ENCODE peak calls at places on chromosome 16, in six cellular contexts. One of them, this sample, is unnamed.

GRCh38 chr16:10635367-10636021 is 55.1 kb upstream of the EMP2 start:
- DNase-seq in omental fat pad: no peak
- DNase-seq in naive thymus-derived CD8-positive, alpha-beta T cell: no peak
- DNase-seq in naive thymus-derived CD4-positive, alpha-beta T cell: no peak
- DNase-seq in Caki2: no peak
- DNase-seq in smooth muscle cell of the brain vasculature: no peak
- DNase-seq in this sample: no peak

GRCh38 chr16:29710227-29711219 is 31.5 kb downstream of the QPRT start:
- DNase-seq in omental fat pad: no peak
- DNase-seq in naive thymus-derived CD8-positive, alpha-beta T cell: peak; percentile 43
- DNase-seq in naive thymus-derived CD4-positive, alpha-beta T cell: no peak
- DNase-seq in Caki2: peak; percentile 64
- DNase-seq in smooth muscle cell of the brain vasculature: peak; percentile 20
- DNase-seq in this sample: peak; percentile 69

GRCh38 chr16:19238386-19238785 is 47.1 kb upstream of the CLEC19A start:
- DNase-seq in omental fat pad: no peak
- DNase-seq in naive thymus-derived CD8-positive, alpha-beta T cell: no peak
- DNase-seq in naive thymus-derived CD4-positive, alpha-beta T cell: no peak
- DNase-seq in Caki2: no peak
- DNase-seq in smooth muscle cell of the brain vasculature: no peak
- DNase-seq in this sample: no peak

GRCh38 chr16:74297296-74297665 is 667 bp downstream of the PSMD7 start:
- DNase-seq in omental fat pad: peak; percentile 38
- DNase-seq in naive thymus-derived CD8-positive, alpha-beta T cell: peak; percentile 18
- DNase-seq in naive thymus-derived CD4-positive, alpha-beta T cell: peak; percentile 36
- DNase-seq in Caki2: no peak
- DNase-seq in smooth muscle cell of the brain vasculature: no peak
- DNase-seq in this sample: peak; percentile 14

GRCh38 chr16:65728652-65729051 is 606.8 kb upstream of the CDH11 start:
- DNase-seq in omental fat pad: no peak
- DNase-seq in naive thymus-derived CD8-positive, alpha-beta T cell: no peak
- DNase-seq in naive thymus-derived CD4-positive, alpha-beta T cell: no peak
- DNase-seq in Caki2: no peak
- DNase-seq in smooth muscle cell of the brain vasculature: no peak
- DNase-seq in this sample: no peak

GRCh38 chr16:73306901-73307413 is 259.0 kb upstream of the ZFHX3 start:
- DNase-seq in omental fat pad: no peak
- DNase-seq in naive thymus-derived CD8-positive, alpha-beta T cell: no peak
- DNase-seq in naive thymus-derived CD4-positive, alpha-beta T cell: no peak
- DNase-seq in Caki2: no peak
- DNase-seq in smooth muscle cell of the brain vasculature: no peak
- DNase-seq in this sample: no peak

GRCh38 chr16:81528258-81528657 is 83.7 kb downstream of the CMIP start:
- DNase-seq in omental fat pad: no peak
- DNase-seq in naive thymus-derived CD8-positive, alpha-beta T cell: no peak
- DNase-seq in naive thymus-derived CD4-positive, alpha-beta T cell: no peak
- DNase-seq in Caki2: no peak
- DNase-seq in smooth muscle cell of the brain vasculature: no peak
- DNase-seq in this sample: no peak

GRCh38 chr16:89330177-89330856 is 112.8 kb downstream of the ZNF778 start:
- DNase-seq in omental fat pad: no peak
- DNase-seq in naive thymus-derived CD8-positive, alpha-beta T cell: peak; percentile 51
- DNase-seq in naive thymus-derived CD4-positive, alpha-beta T cell: no peak
- DNase-seq in Caki2: peak; percentile 80
- DNase-seq in smooth muscle cell of the brain vasculature: no peak
- DNase-seq in this sample: peak; percentile 66

GRCh38 chr16:81650982-81651562 is 128.0 kb upstream of the PLCG2 start:
- DNase-seq in omental fat pad: no peak
- DNase-seq in naive thymus-derived CD8-positive, alpha-beta T cell: no peak
- DNase-seq in naive thymus-derived CD4-positive, alpha-beta T cell: no peak
- DNase-seq in Caki2: no peak
- DNase-seq in smooth muscle cell of the brain vasculature: no peak
- DNase-seq in this sample: no peak

GRCh38 chr16:71367243-71367976 is 8.9 kb downstream of the CALB2 start:
- DNase-seq in omental fat pad: no peak
- DNase-seq in naive thymus-derived CD8-positive, alpha-beta T cell: no peak
- DNase-seq in naive thymus-derived CD4-positive, alpha-beta T cell: peak; percentile 44
- DNase-seq in Caki2: peak; percentile 27
- DNase-seq in smooth muscle cell of the brain vasculature: no peak
- DNase-seq in this sample: no peak

GRCh38 chr16:4261557-4262172 is 11.2 kb downstream of the TFAP4 start:
- DNase-seq in omental fat pad: no peak
- DNase-seq in naive thymus-derived CD8-positive, alpha-beta T cell: peak; percentile 38
- DNase-seq in naive thymus-derived CD4-positive, alpha-beta T cell: peak; percentile 63
- DNase-seq in Caki2: no peak
- DNase-seq in smooth muscle cell of the brain vasculature: no peak
- DNase-seq in this sample: no peak

GRCh38 chr16:65842067-65842466 is 524.4 kb upstream of the CDH5 start:
- DNase-seq in omental fat pad: no peak
- DNase-seq in naive thymus-derived CD8-positive, alpha-beta T cell: no peak
- DNase-seq in naive thymus-derived CD4-positive, alpha-beta T cell: no peak
- DNase-seq in Caki2: no peak
- DNase-seq in smooth muscle cell of the brain vasculature: no peak
- DNase-seq in this sample: no peak

GRCh38 chr16:14146445-14146844 is 75.3 kb downstream of the MRTFB start:
- DNase-seq in omental fat pad: no peak
- DNase-seq in naive thymus-derived CD8-positive, alpha-beta T cell: no peak
- DNase-seq in naive thymus-derived CD4-positive, alpha-beta T cell: no peak
- DNase-seq in Caki2: no peak
- DNase-seq in smooth muscle cell of the brain vasculature: no peak
- DNase-seq in this sample: no peak

GRCh38 chr16:2713985-2714774 is 5.8 kb downstream of the PRSS27 start:
- DNase-seq in omental fat pad: no peak
- DNase-seq in naive thymus-derived CD8-positive, alpha-beta T cell: no peak
- DNase-seq in naive thymus-derived CD4-positive, alpha-beta T cell: no peak
- DNase-seq in Caki2: no peak
- DNase-seq in smooth muscle cell of the brain vasculature: no peak
- DNase-seq in this sample: no peak

GRCh38 chr16:17018715-17019014 is 452.1 kb downstream of the XYLT1 start:
- DNase-seq in omental fat pad: no peak
- DNase-seq in naive thymus-derived CD8-positive, alpha-beta T cell: no peak
- DNase-seq in naive thymus-derived CD4-positive, alpha-beta T cell: no peak
- DNase-seq in Caki2: no peak
- DNase-seq in smooth muscle cell of the brain vasculature: no peak
- DNase-seq in this sample: no peak

GRCh38 chr16:3819741-3820724 is 60.5 kb downstream of the CREBBP start:
- DNase-seq in omental fat pad: no peak
- DNase-seq in naive thymus-derived CD8-positive, alpha-beta T cell: no peak
- DNase-seq in naive thymus-derived CD4-positive, alpha-beta T cell: no peak
- DNase-seq in Caki2: peak; percentile 84
- DNase-seq in smooth muscle cell of the brain vasculature: peak; percentile 89
- DNase-seq in this sample: peak; percentile 46

This sample was measured in CD4-positive, alpha-beta memory T cell.